ENCODE peak calls at places on chromosomes 3 and 15, in six cellular contexts. A is fibroblast of pulmonary artery, T is fibroblast of mammary gland, H is IMR-90, Q is OCI-LY7, K is uterus. O is an unnamed sample.

GRCh38 chr15:71275098-71275497 is 159.8 kb downstream of the THSD4 start:
- DNase-seq in T (peak), Q (no peak), A (peak), H (peak), K (no peak), O (no peak)

GRCh38 chr3:88641033-88641604 is 466.3 kb upstream of the EPHA3 start:
- DNase-seq in T (no peak), Q (no peak), A (no peak), K (no peak), H (no peak), O (no peak)

GRCh38 chr15:58065445-58066041 is at the start of gene ALDH1A2:
- DNase-seq in T (no peak), Q (no peak), K (peak), A (no peak), H (no peak), O (no peak)

GRCh38 chr3:171860830-171861535 is 17.8 kb downstream of the TMEM212 start:
- DNase-seq in A (peak), Q (no peak), T (peak), H (peak), K (peak), O (no peak)

GRCh38 chr15:51332211-51333147 is 5.9 kb downstream of the CYP19A1 start:
- DNase-seq in Q (no peak), T (peak), H (no peak), A (peak), K (no peak), O (no peak)

GRCh38 chr15:40006003-40006402 is 33.0 kb downstream of the SRP14 start:
- DNase-seq in Q (no peak), T (peak), A (peak), H (peak), K (no peak), O (no peak)

GRCh38 chr3:131901686-131902085 is 133.1 kb downstream of the CPNE4 start:
- DNase-seq in K (no peak), T (peak), H (no peak), A (no peak), Q (no peak), O (no peak)

GRCh38 chr3:89049119-89049518 is 58.3 kb upstream of the EPHA3 start:
- DNase-seq in Q (peak), T (no peak), H (peak), K (no peak), A (no peak), O (no peak)

GRCh38 chr15:95972136-95972553 is 358.4 kb upstream of the NR2F2 start:
- DNase-seq in Q (no peak), T (peak), H (peak), K (peak), A (peak), O (no peak)

GRCh38 chr15:29159771-29160455 is 109.7 kb downstream of the NSMCE3 start:
- DNase-seq in Q (no peak), H (no peak), A (no peak), K (no peak), T (no peak), O (no peak)

GRCh38 chr3:14795996-14796395 is 22.8 kb upstream of the FGD5 start:
- DNase-seq in Q (no peak), K (no peak), A (no peak), H (no peak), T (no peak), O (no peak)

GRCh38 chr3:170572665-170573253 is 13.1 kb downstream of the SLC7A14 start:
- DNase-seq in H (peak), K (no peak), T (peak), Q (no peak), A (peak), O (no peak)

GRCh38 chr15:74222705-74223104 is 13.4 kb upstream of the CCDC33 start:
- DNase-seq in Q (no peak), T (no peak), K (no peak), H (no peak), A (no peak), O (no peak)

GRCh38 chr3:188261011-188261410 is 107.1 kb downstream of the LPP start:
- DNase-seq in Q (no peak), T (no peak), H (no peak), K (no peak), A (no peak), O (no peak)

GRCh38 chr15:31222769-31223345 is 103.8 kb upstream of the KLF13 start:
- DNase-seq in K (no peak), A (no peak), T (no peak), Q (no peak), H (no peak), O (no peak)

GRCh38 chr15:61051570-61052031 is 177.5 kb downstream of the RORA start:
- DNase-seq in H (peak), Q (peak), A (peak), K (peak), T (peak), O (no peak)

GRCh38 chr3:68448510-68449383 is 483.6 kb downstream of the TAFA4 start:
- DNase-seq in H (no peak), A (no peak), K (no peak), T (no peak), Q (no peak), O (no peak)

GRCh38 chr15:67603063-67603462 is 60.6 kb downstream of the MAP2K5 start:
- DNase-seq in T (no peak), K (no peak), A (no peak), H (no peak), Q (no peak), O (no peak)

GRCh38 chr3:143433787-143434378 is 314.3 kb downstream of the CHST2 start:
- DNase-seq in T (peak), A (no peak), H (no peak), Q (peak), K (no peak), O (no peak)

GRCh38 chr3:126515066-126515706 is 2.4 kb downstream of the UROC1 start:
- DNase-seq in H (no peak), Q (no peak), A (no peak), K (no peak), T (no peak), O (no peak)

GRCh38 chr15:28106294-28107110 is 7.4 kb upstream of the OCA2 start:
- DNase-seq in A (no peak), H (no peak), T (no peak), K (no peak), Q (no peak), O (no peak)

GRCh38 chr3:187027531-187027936 is 97.2 kb downstream of the ST6GAL1 start:
- DNase-seq in T (no peak), A (no peak), K (no peak), Q (peak), H (no peak), O (peak)

GRCh38 chr15:60396964-60397771 is 618 bp downstream of the ANXA2 start:
- DNase-seq in Q (peak), H (peak), A (peak), T (peak), K (peak), O (peak)

GRCh38 chr3:50587806-50588758 is 18.8 kb downstream of the HEMK1 start:
- DNase-seq in K (no peak), A (no peak), T (no peak), Q (no peak), H (no peak), O (peak)

GRCh38 chr3:129087138-129087702 is 26.6 kb downstream of the GP9 start:
- DNase-seq in A (peak), H (peak), Q (no peak), K (peak), T (peak), O (no peak)

GRCh38 chr15:31324739-31325431 is 1.8 kb upstream of the KLF13 start:
- DNase-seq in A (no peak), H (no peak), Q (no peak), T (no peak), K (no peak), O (no peak)

GRCh38 chr3:65819896-65820295 is 218.8 kb downstream of the MAGI1 start:
- DNase-seq in Q (no peak), K (no peak), H (no peak), A (no peak), T (no peak), O (no peak)

O was measured in activated gamma-delta T cell treated with anti-CD3 and anti-CD28 coated beads, Interleukin-2, amount 50 U/mL, for 16 hours.